ENCODE peak calls at places on chromosomes 12 and 14, in five cellular contexts. H, Q, I, O and W are unnamed samples. For H3K9me3, the result is how much of the 10 kb centered on the place peaks cover.

GRCh38 chr12:79388006-79388405 is 302.8 kb downstream of the PAWR start:
- DNase-seq in I (no peak), O (no peak), H (no peak), Q (no peak), W (no peak)

GRCh38 chr12:127723236-127723635 is 543.7 kb upstream of the TMEM132C start:
- DNase-seq in I (no peak), O (no peak), H (no peak), Q (no peak), W (no peak)

GRCh38 chr12:119068129-119068856 is 87.0 kb downstream of the SRRM4 start:
- DNase-seq in I (no peak), Q (no peak), H (no peak), O (no peak), W (no peak)

GRCh38 chr14:101474563-101475467 is 86.5 kb upstream of the DIO3 start:
- DNase-seq in I (peak), H (no peak), O (no peak), Q (peak), W (peak)

GRCh38 chr14:70901218-70901772 is 6.0 kb upstream of the PCNX1 start:
- DNase-seq in Q (no peak), O (no peak), H (no peak), I (no peak), W (no peak)

GRCh38 chr14:104872469-104873341 is 7.6 kb downstream of the CEP170B start:
- DNase-seq in Q (no peak), H (no peak), O (peak), I (no peak), W (no peak)

GRCh38 chr12:102917026-102917787 is at the start of gene PAH:
- DNase-seq in Q (peak), H (peak), I (no peak), O (peak), W (no peak)

GRCh38 chr14:68952544-68953535 is 26.3 kb downstream of the ACTN1 start:
- DNase-seq in I (no peak), H (peak), O (no peak), Q (no peak), W (no peak)

GRCh38 chr12:120254809-120255208 is 10.7 kb downstream of the PXN start:
- DNase-seq in I (no peak), H (no peak), Q (no peak), O (no peak), W (no peak)

GRCh38 chr14:89304972-89305703 is 111.9 kb downstream of the FOXN3 start:
- DNase-seq in H (peak), Q (no peak), I (peak), O (no peak), W (peak)

GRCh38 chr14:94451091-94451751 is 1.4 kb downstream of the SERPINA11 start:
- DNase-seq in O (peak), H (peak), I (no peak), Q (no peak), W (no peak)

GRCh38 chr12:11209098-11209497 is 22.4 kb upstream of the TAS2R42 start:
- DNase-seq in Q (no peak), H (no peak), I (no peak), O (no peak), W (no peak)

GRCh38 chr12:95529693-95530225 is 21.5 kb downstream of the USP44 start:
- DNase-seq in O (no peak), I (no peak), H (no peak), Q (no peak), W (no peak)

GRCh38 chr14:59333668-59334067 is 131.5 kb downstream of the GPR135 start:
- DNase-seq in I (no peak), H (peak), O (no peak), Q (no peak), W (no peak)

GRCh38 chr14:67837011-67837624 is 17.5 kb downstream of the RAD51B start:
- DNase-seq in O (no peak), H (peak), I (peak), Q (no peak), W (peak)

GRCh38 chr12:124567035-124567672 is at the start of gene NCOR2:
- DNase-seq in Q (peak), I (no peak), H (peak), O (peak), W (peak)

GRCh38 chr14:94548999-94549985 is 11.9 kb upstream of the SERPINA4 start:
- DNase-seq in Q (peak), O (peak), I (peak), H (peak), W (peak)

GRCh38 chr12:29148065-29148957 is 767 bp upstream of the FAR2 start:
- DNase-seq in Q (no peak), I (peak), H (peak), O (no peak), W (peak)

GRCh38 chr12:54371328-54372112 is 7.2 kb upstream of the GPR84 start:
- DNase-seq in Q (no peak), H (peak), O (no peak), I (peak), W (peak)

GRCh38 chr14:104146651-104147345 is 8.4 kb downstream of the KIF26A start:
- DNase-seq in O (no peak), I (no peak), Q (no peak), H (no peak), W (peak)

GRCh38 chr12:74515849-74516248 is 21.8 kb upstream of the ATXN7L3B start:
- DNase-seq in Q (no peak), H (no peak), I (no peak), O (no peak), W (no peak)

GRCh38 chr12:52335598-52336262 is 14.5 kb upstream of the KRT83 start:
- DNase-seq in I (no peak), Q (no peak), O (peak), H (no peak), W (no peak)
- H3K9me3 ChIP-seq in I (under half), Q (under half), O (under half), H (under half), W (under half)

GRCh38 chr12:131229426-131230339 is 276.0 kb downstream of the ADGRD1 start:
- DNase-seq in O (peak), Q (no peak), H (no peak), I (no peak), W (no peak)

GRCh38 chr12:131230340-131231099 is 276.8 kb downstream of the ADGRD1 start:
- DNase-seq in I (peak), O (no peak), H (no peak), Q (no peak), W (peak)

GRCh38 chr12:131223791-131224567 is 270.3 kb downstream of the ADGRD1 start:
- DNase-seq in I (no peak), O (no peak), Q (no peak), H (no peak), W (peak)

GRCh38 chr12:131223171-131223761 is 269.6 kb downstream of the ADGRD1 start:
- DNase-seq in H (no peak), Q (no peak), O (no peak), I (no peak), W (no peak)

GRCh38 chr12:131226345-131227265 is 272.9 kb downstream of the ADGRD1 start:
- DNase-seq in H (no peak), Q (no peak), O (no peak), I (no peak), W (peak)
- H3K9me3 ChIP-seq in H (under half), Q (under half), O (under half), I (under half), W (under half)

GRCh38 chr12:34356233-34356987 is 334.1 kb downstream of the ALG10 start:
- DNase-seq in Q (no peak), I (no peak), O (no peak), H (no peak), W (no peak)
- H3K9me3 ChIP-seq in Q (under half), I (under half), O (under half), H (under half), W (under half)

DNA sequence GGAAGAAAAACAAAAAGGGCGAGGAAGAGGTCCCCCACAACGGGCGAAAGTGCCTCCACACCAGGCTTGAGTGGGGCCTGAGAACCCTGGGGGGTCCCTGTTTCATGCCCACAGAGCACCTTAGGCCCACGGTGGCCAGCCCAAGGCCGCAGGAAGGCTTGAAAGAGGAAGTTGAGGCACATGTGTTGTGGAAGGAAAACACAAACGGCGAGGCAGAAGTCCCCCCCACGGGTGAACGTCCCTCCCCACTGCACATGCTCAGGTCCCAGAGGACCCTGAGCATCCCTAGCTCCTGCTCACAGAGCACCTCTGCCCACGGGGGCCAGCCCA is 371.5 kb downstream of the ALG10 start:
- DNase-seq in H (no peak), I (no peak), Q (no peak), O (no peak), W (no peak)
- H3K9me3 ChIP-seq in H (under half), I (under half), Q (under half), O (under half), W (under half)

GRCh38 chr12:46197876-46198275 is 71.0 kb downstream of the SLC38A1 start:
- DNase-seq in H (no peak), O (no peak), Q (no peak), I (no peak), W (no peak)
- H3K9me3 ChIP-seq in H (under half), O (under half), Q (under half), I (under half), W (under half)

DNA sequence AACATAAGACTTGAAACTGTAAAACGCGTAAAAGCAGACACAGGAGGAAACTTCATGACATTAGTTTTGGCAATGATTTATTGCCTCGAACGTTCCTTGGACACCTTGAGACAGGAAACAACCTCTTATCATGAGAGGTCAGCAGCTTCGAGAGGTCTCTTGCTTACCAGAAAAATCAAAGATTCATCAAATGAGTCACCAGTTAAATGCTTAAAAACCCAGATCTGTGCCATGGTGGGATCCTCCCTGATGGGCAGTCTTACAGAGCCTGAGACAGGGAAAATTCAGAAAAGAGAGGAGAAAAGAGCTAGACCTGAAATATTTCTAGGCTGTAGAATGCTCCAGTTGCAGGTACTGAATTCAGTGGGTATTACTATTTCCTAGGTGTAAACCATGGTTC is 1093.9 kb downstream of the AACS start:
- DNase-seq in I (no peak), Q (no peak), H (no peak), O (no peak), W (no peak)
- H3K9me3 ChIP-seq in I (under half), Q (under half), H (under half), O (under half), W (under half)

GRCh38 chr12:34350092-34351041 is 328.1 kb downstream of the ALG10 start:
- DNase-seq in O (no peak), Q (no peak), I (no peak), H (no peak), W (no peak)
- H3K9me3 ChIP-seq in O (under half), Q (under half), I (under half), H (under half), W (half or more)

DNA sequence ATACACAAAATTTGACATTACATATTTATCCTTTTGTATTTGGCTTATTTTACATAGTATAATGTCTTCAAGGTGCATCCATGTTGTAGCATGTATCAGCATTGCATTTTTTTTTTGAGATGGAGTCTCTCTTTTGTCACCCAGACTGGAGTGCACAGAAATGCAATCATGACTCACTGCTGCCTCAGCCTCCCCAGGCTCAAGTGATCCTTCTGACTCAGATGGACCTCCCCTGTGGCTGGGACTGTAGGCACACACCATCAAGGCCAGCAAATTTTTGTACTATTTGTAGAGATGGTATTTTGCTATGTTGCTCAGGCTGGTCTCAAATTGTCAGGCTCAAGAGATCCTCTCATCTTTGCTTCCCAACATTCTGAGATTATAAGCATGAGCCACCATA is 214.4 kb upstream of the ALG10B start:
- DNase-seq in Q (no peak), I (no peak), H (no peak), O (no peak), W (no peak)
- H3K9me3 ChIP-seq in Q (under half), I (under half), H (under half), O (under half), W (under half)

GRCh38 chr12:34212651-34213050 is 190.4 kb downstream of the ALG10 start:
- DNase-seq in O (no peak), Q (no peak), I (no peak), H (no peak), W (no peak)
- H3K9me3 ChIP-seq in O (under half), Q (under half), I (under half), H (under half), W (under half)

GRCh38 chr14:105917933-105918436 is 391.6 kb downstream of the TMEM121 start:
- DNase-seq in I (peak), Q (no peak), H (no peak), O (peak), W (no peak)

GRCh38 chr14:105913861-105914260 is 387.5 kb downstream of the TMEM121 start:
- DNase-seq in I (peak), H (no peak), Q (no peak), O (no peak), W (peak)

GRCh38 chr14:105912641-105913180 is 386.3 kb downstream of the TMEM121 start:
- DNase-seq in Q (no peak), O (no peak), I (no peak), H (no peak), W (no peak)

GRCh38 chr14:105913221-105913620 is 386.8 kb downstream of the TMEM121 start:
- DNase-seq in H (no peak), Q (no peak), I (no peak), O (no peak), W (no peak)

GRCh38 chr14:105914738-105915385 is 388.5 kb downstream of the TMEM121 start:
- DNase-seq in I (peak), O (peak), Q (no peak), H (no peak), W (no peak)
- H3K9me3 ChIP-seq in I (under half), O (under half), Q (under half), H (under half), W (under half)